ENCODE peak calls at places on chromosomes 16 and 17, in ten cellular contexts. L is endothelial cell; G is progenitor cell of endocrine pancreas; C is suprapubic skin; N is amygdala; H is neural crest cell; D is Calu3; E is activated CD4-positive, alpha-beta T cell treated with anti-CD3 and anti-CD28 coated beads, Interleukin-2, amount 50 U/mL, for 1 hour; Z is stimulated activated CD8-positive, alpha-beta memory T cell treated with anti-CD3 and anti-CD28 coated beads, Interleukin-15, amount 100 ng/mL, for 24 hours; X is fibroblast of mammary gland. W is an unnamed sample.

GRCh38 chr17:50396261-50397110 is 837 bp downstream of the LRRC59 start:
- DNase-seq in L (no peak), G (no peak), C (peak), N (no peak), H (no peak), D (peak), E (no peak), Z (no peak), X (peak), W (peak)

GRCh38 chr17:40458001-40458791 is 14.9 kb downstream of the IGFBP4 start:
- DNase-seq in L (no peak), G (no peak), C (no peak), N (no peak), H (no peak), D (peak), E (no peak), Z (no peak), X (peak), W (peak)

GRCh38 chr17:56297142-56297541 is 143.9 kb downstream of the ANKFN1 start:
- DNase-seq in L (no peak), G (no peak), C (no peak), N (no peak), H (no peak), D (no peak), E (no peak), Z (no peak), X (peak), W (no peak)

GRCh38 chr17:79135011-79135410 is 60.4 kb downstream of the ENGASE start:
- DNase-seq in L (no peak), G (no peak), C (no peak), N (no peak), H (no peak), D (no peak), E (no peak), Z (no peak), X (no peak), W (no peak)

GRCh38 chr16:30603945-30604315 is 6.3 kb downstream of the ZNF689 start:
- DNase-seq in L (no peak), G (no peak), C (no peak), N (no peak), H (no peak), D (no peak), E (no peak), Z (no peak), X (peak), W (no peak)

GRCh38 chr16:11004351-11004750 is 60.0 kb downstream of the CLEC16A start:
- DNase-seq in L (no peak), G (no peak), C (no peak), N (no peak), H (no peak), D (no peak), E (no peak), Z (no peak), X (no peak), W (no peak)

GRCh38 chr16:8798535-8799157 is 1.0 kb downstream of the PMM2 start:
- DNase-seq in L (no peak), G (no peak), C (no peak), N (no peak), H (no peak), D (no peak), E (no peak), Z (no peak), X (no peak), W (no peak)

GRCh38 chr17:33404070-33404770 is 111.1 kb upstream of the ASIC2 start:
- DNase-seq in L (no peak), G (no peak), C (no peak), N (no peak), H (no peak), D (no peak), E (no peak), Z (no peak), X (no peak), W (no peak)

GRCh38 chr17:30558313-30559195 is 81.3 kb downstream of the GOSR1 start:
- DNase-seq in L (no peak), G (no peak), C (no peak), N (no peak), H (no peak), D (no peak), E (no peak), Z (no peak), X (no peak), W (peak)

GRCh38 chr16:51416921-51417320 is 265.9 kb upstream of the SALL1 start:
- DNase-seq in L (no peak), G (no peak), C (no peak), N (no peak), H (no peak), D (no peak), E (no peak), Z (no peak), X (peak), W (no peak)

GRCh38 chr17:80826346-80826954 is 165.2 kb upstream of the CHMP6 start:
- DNase-seq in L (no peak), G (no peak), C (peak), N (no peak), H (no peak), D (no peak), E (no peak), Z (no peak), X (no peak), W (no peak)

GRCh38 chr17:81346090-81346907 is 49.0 kb upstream of the BAHCC1 start:
- DNase-seq in L (peak), G (peak), C (peak), N (peak), H (peak), D (peak), E (peak), Z (peak), X (peak), W (peak)

GRCh38 chr17:82914375-82914774 is 74.6 kb upstream of the ZNF750 start:
- DNase-seq in L (no peak), G (no peak), C (no peak), N (no peak), H (no peak), D (no peak), E (no peak), Z (no peak), X (peak), W (no peak)

GRCh38 chr17:34740516-34740915 is 161.1 kb downstream of the TMEM132E start:
- DNase-seq in L (no peak), G (no peak), C (no peak), N (no peak), H (no peak), D (no peak), E (no peak), Z (no peak), X (no peak), W (no peak)

GRCh38 chr16:8070501-8070900 is 519.8 kb downstream of the TMEM114 start:
- DNase-seq in L (no peak), G (no peak), C (no peak), N (no peak), H (no peak), D (no peak), E (no peak), Z (no peak), X (no peak), W (no peak)

GRCh38 chr16:70455910-70456309 is 1.5 kb downstream of the FCSK start:
- DNase-seq in L (no peak), G (no peak), C (no peak), N (no peak), H (no peak), D (no peak), E (no peak), Z (no peak), X (no peak), W (no peak)

GRCh38 chr16:50302472-50303005 is 36.2 kb downstream of the ADCY7 start:
- DNase-seq in L (no peak), G (no peak), C (peak), N (no peak), H (no peak), D (no peak), E (no peak), Z (no peak), X (no peak), W (peak)

GRCh38 chr16:4203748-4204147 is 38.1 kb downstream of the SRL start:
- DNase-seq in L (no peak), G (no peak), C (no peak), N (no peak), H (no peak), D (no peak), E (no peak), Z (no peak), X (no peak), W (no peak)

GRCh38 chr16:89191901-89192184 is 8.5 kb downstream of the SLC22A31 start:
- DNase-seq in L (peak), G (peak), C (peak), N (no peak), H (no peak), D (no peak), E (no peak), Z (no peak), X (no peak), W (no peak)

GRCh38 chr17:30273373-30273772 is 18.4 kb downstream of the BLMH start:
- DNase-seq in L (no peak), G (no peak), C (no peak), N (no peak), H (no peak), D (no peak), E (no peak), Z (no peak), X (peak), W (no peak)

GRCh38 chr16:2515180-2515803 is 1.5 kb downstream of the ATP6V0C start:
- DNase-seq in L (no peak), G (no peak), C (peak), N (no peak), H (no peak), D (no peak), E (no peak), Z (no peak), X (no peak), W (peak)